ENCODE peak calls at places on chromosomes 5 and 9, in five cellular contexts. F is colonic mucosa, V is choroid plexus epithelial cell, N is fibroblast of lung, M is PC-3. J is an unnamed sample.

GRCh38 chr9:127742435-127743088 is 7.5 kb upstream of the TOR2A start:
- DNase-seq in F (no peak), V (no peak), N (peak), M (no peak), J (peak)

GRCh38 chr5:159802661-159803060 is 113.6 kb upstream of the ADRA1B start:
- DNase-seq in F (no peak), V (no peak), N (no peak), M (no peak), J (no peak)

GRCh38 chr9:134335095-134335489 is 8.8 kb downstream of the RXRA start:
- DNase-seq in F (no peak), V (no peak), N (no peak), M (peak), J (no peak)

GRCh38 chr5:32450952-32451351 is 6.4 kb upstream of the ZFR start:
- DNase-seq in F (no peak), V (no peak), N (no peak), M (peak), J (no peak)

GRCh38 chr5:76547891-76548524 is 75.2 kb downstream of the F2RL2 start:
- DNase-seq in F (no peak), V (no peak), N (no peak), M (no peak), J (no peak)

GRCh38 chr9:127059030-127059429 is 63.4 kb downstream of the ANGPTL2 start:
- DNase-seq in F (no peak), V (no peak), N (no peak), M (no peak), J (no peak)

GRCh38 chr9:83466877-83467276 is 71.3 kb downstream of the FRMD3 start:
- DNase-seq in F (no peak), V (no peak), N (no peak), M (no peak), J (no peak)

GRCh38 chr9:113631093-113631765 is 167.7 kb downstream of the RGS3 start:
- DNase-seq in F (no peak), V (no peak), N (no peak), M (no peak), J (no peak)

GRCh38 chr9:15299374-15299939 is 7.6 kb downstream of the TTC39B start:
- DNase-seq in F (no peak), V (no peak), N (no peak), M (no peak), J (no peak)

GRCh38 chr9:99911600-99911999 is 5.1 kb downstream of the STX17 start:
- DNase-seq in F (no peak), V (no peak), N (no peak), M (no peak), J (no peak)

GRCh38 chr9:88733651-88734470 is 198.9 kb downstream of the NXNL2 start:
- DNase-seq in F (no peak), V (peak), N (peak), M (no peak), J (no peak)

GRCh38 chr9:136157477-136158265 is 39.0 kb upstream of the TMEM250 start:
- DNase-seq in F (no peak), V (peak), N (no peak), M (no peak), J (no peak)

GRCh38 chr5:77418601-77419591 is 73.2 kb downstream of the WDR41 start:
- DNase-seq in F (no peak), V (no peak), N (no peak), M (peak), J (no peak)

GRCh38 chr5:38445374-38446028 is 110.9 kb downstream of the LIFR start:
- DNase-seq in F (no peak), V (peak), N (peak), M (no peak), J (no peak)

GRCh38 chr9:101369884-101370531 is 14.8 kb downstream of the BAAT start:
- DNase-seq in F (no peak), V (no peak), N (no peak), M (no peak), J (no peak)

GRCh38 chr5:103224118-103224893 is 34.3 kb upstream of the MACIR start:
- DNase-seq in F (peak), V (peak), N (peak), M (peak), J (peak)

GRCh38 chr9:113996531-113997001 is 81.5 kb downstream of the AMBP start:
- DNase-seq in F (no peak), V (no peak), N (no peak), M (no peak), J (no peak)

GRCh38 chr9:125558453-125559084 is 148.4 kb downstream of the MAPKAP1 start:
- DNase-seq in F (peak), V (peak), N (peak), M (peak), J (peak)

GRCh38 chr9:109448223-109448622 is 49.9 kb downstream of the PTPN3 start:
- DNase-seq in F (no peak), V (peak), N (peak), M (no peak), J (no peak)

GRCh38 chr9:107489144-107489673 is 360 bp downstream of the KLF4 start:
- DNase-seq in F (no peak), V (no peak), N (peak), M (peak), J (no peak)

GRCh38 chr9:107489687-107490605 is at the start of gene KLF4:
- DNase-seq in F (peak), V (peak), N (peak), M (peak), J (peak)

GRCh38 chr9:107486674-107487520 is 2.7 kb downstream of the KLF4 start:
- DNase-seq in F (peak), V (no peak), N (peak), M (peak), J (no peak)

GRCh38 chr9:107488400-107489143 is 997 bp downstream of the KLF4 start:
- DNase-seq in F (peak), V (peak), N (peak), M (peak), J (no peak)

DNA sequence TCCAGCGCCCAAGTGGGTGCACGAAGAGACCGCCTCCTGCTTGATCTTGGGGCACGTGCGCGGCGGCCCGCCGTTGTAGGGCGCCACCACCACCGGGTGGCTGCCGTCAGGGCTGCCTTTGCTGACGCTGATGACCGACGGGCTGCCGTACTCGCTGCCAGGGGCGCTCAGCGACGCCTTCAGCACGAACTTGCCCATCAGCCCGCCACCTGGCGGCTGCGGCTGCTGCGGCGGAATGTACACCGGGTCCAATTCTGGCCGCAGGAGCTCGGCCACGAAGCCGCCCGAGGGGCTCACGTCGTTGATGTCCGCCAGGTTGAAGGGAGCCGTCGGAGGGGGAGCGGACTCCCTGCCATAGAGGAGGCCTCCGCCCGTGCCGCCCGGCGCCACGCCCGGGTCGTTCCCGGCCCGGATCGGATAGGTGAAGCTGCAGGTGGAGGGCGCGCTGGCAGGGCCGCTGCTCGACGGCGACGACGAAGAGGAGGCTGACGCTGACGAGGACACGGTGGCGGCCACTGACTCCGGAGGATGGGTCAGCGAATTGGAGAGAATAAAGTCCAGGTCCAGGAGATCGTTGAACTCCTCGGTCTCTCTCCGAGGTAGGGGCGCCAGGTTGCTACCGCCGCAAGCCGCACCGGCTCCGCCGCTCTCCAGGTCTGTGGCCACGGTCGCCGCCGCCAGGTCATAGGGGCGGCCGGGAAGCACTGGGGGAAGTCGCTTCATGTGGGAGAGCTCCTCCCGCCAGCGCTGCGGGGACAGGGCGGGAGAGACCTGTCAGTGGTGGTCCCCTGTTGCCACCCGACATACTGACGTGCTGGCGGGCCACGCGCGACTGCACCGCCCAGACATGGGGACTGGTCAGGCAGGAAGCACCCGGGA is 1.8 kb downstream of the KLF4 start:
- DNase-seq in F (peak), V (peak), N (peak), M (peak), J (peak)
- TF ChIP-seq CTCF in F (peak), V (peak), N (peak), M (peak), J (peak)

GRCh38 chr5:9956725-9957124 is 293.0 kb downstream of the ATPSCKMT start:
- DNase-seq in F (no peak), V (no peak), N (no peak), M (no peak), J (no peak)
- H3K4me3 ChIP-seq in F (no peak), V (no peak), N (no peak), M (no peak), J (no peak)

GRCh38 chr5:149002761-149003689 is 59.8 kb downstream of the SH3TC2 start:
- DNase-seq in F (no peak), V (peak), N (peak), M (peak), J (no peak)
- TF ChIP-seq CTCF in F (no peak), V (no peak), N (peak), M (peak), J (peak)

GRCh38 chr9:94888775-94889174 is 162.3 kb downstream of the AOPEP start:
- DNase-seq in F (no peak), V (no peak), N (no peak), M (no peak), J (no peak)
- H3K4me3 ChIP-seq in F (no peak), V (no peak), N (no peak), M (no peak), J (no peak)

GRCh38 chr9:73050062-73050814 is 97.4 kb upstream of the ALDH1A1 start:
- DNase-seq in F (no peak), V (peak), N (peak), M (no peak), J (no peak)
- TF ChIP-seq CTCF in F (no peak), V (peak), N (peak), M (no peak), J (peak)

DNA sequence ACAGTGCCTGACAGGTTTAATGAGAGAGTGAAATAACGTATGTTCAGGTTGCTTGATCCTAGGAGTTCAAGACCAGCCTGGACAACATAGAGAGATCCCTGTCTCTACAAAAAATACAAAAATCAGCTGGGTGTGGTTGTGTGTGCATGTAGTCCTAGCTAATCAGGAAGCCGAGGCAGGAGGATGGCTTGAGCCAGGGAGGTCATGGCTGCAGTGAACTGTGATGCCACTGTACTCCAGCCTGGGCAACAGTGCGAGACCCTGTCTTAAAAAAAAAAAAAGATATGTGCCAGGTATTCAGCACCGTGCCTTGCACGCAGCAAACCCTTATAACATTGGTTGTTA is 38.8 kb upstream of the SPRY4 start:
- DNase-seq in F (no peak), V (no peak), N (no peak), M (no peak), J (no peak)
- H3K4me3 ChIP-seq in F (no peak), V (no peak), N (no peak), M (no peak), J (no peak)

GRCh38 chr5:139021346-139021745 is 146.2 kb upstream of the LRRTM2 start:
- DNase-seq in F (no peak), V (no peak), N (no peak), M (no peak), J (no peak)
- TF ChIP-seq CTCF in F (no peak), V (no peak), N (no peak), M (no peak), J (no peak)

DNA sequence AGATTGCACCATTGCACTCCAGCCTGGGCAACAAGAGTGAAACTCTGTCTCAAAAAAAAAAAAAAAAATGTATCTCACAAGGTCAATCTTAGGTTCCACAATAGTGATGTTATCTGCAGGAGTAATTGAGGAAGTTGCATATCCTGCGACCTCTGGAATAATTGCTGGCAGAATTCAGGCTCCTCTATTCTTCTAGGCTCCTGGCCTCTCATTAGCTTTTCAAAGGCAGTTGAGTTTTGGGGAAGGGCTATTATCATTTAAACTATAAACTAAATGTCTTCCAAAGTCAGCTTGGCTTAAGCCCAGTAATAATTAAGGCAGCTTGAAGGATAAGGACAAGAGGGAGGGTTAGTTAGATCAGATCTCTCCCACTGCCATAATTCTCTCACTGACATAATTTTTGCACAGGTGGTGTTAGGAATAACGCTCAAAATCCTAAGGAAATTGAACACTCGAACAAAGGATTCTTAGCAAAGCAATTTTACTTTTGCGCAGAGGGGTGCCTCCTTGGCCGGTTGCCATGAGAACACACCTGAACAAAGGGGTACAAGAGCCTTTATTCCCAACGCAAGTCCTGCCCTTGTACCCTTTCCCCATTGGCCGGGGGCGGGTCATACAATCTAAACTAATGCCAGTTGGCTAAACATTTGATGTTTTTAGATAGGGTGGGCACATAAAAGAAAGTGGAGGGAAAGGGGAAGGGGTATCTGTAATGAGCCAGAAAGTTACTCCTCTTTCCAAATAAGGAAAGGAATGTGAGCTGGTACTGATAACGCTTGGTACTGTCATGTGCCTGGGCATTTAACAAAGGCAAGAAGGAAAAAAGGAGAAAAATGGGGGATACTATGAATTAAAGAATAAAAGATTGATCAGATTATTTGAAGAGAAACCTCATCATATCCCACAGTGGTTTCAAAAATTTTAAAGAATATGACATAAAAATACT is 106.4 kb upstream of the CCNG1 start:
- DNase-seq in F (no peak), V (no peak), N (no peak), M (no peak), J (no peak)
- H3K4me3 ChIP-seq in F (no peak), V (no peak), N (no peak), M (no peak), J (no peak)

DNA sequence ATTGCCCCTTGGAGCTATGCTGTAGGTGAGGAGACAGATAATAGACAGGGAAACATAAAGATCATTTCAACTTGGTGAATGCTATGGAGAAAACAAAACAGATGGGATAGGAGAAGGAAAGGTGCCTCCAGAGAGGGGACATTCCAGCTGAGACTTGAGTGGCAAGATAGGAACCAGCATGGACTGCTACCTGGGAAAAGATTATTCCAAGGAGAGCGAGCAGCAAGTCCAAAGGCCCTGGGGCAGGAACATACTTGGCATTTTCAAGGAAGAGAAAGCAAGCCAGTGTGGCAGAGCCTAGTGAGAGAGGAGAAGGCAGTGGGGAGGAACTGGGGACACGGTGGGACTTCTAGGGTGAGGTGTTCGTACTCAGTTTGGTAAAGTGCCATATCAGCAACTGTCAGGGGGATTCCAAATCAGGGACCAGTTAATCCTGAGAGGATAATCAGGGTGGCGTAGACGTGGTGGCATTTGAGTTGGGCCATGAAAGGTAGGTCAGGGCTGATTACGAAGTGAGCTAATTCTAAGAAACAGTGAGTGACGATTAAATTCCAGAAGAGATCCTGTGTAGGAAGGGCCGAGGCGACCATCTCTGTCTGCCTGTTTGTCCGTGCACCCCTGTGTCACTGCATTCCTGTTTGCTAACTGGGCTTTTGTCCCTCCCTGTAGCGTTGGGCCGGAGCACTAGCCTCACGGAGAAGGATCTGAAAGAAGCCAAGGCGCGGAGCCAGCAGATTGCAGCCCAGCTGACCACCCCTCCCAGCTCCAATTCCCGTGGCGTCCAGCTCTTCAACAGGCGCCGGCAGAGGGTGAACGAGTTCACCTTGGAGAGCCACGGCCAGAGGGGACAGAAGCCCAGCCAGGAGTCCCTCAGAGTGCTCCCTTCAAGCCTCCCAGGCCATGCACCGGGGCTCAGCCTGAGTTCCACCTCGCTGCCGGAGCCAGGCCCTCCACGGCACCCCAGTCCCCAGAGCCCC is 7.1 kb downstream of the SYNPO start:
- DNase-seq in F (no peak), V (no peak), N (no peak), M (no peak), J (no peak)
- TF ChIP-seq CTCF in F (no peak), V (no peak), N (no peak), M (no peak), J (no peak)

GRCh38 chr9:130893250-130894101 is 3.1 kb downstream of the QRFP start:
- DNase-seq in F (no peak), V (peak), N (no peak), M (no peak), J (no peak)
- H3K4me3 ChIP-seq in F (no peak), V (no peak), N (no peak), M (no peak), J (no peak)